ENCODE peak calls at places on chromosomes 16 and 17, in eight cellular contexts. Z, N, V, P, C, R, D and S are unnamed samples.

GRCh38 chr16:25783226-25783625 is 91.5 kb downstream of the HS3ST4 start:
- DNase-seq in R (no peak), V (no peak), D (no peak), P (no peak), N (no peak), Z (no peak), C (no peak), S (no peak)

GRCh38 chr16:84033251-84034195 is 9.1 kb downstream of the SLC38A8 start:
- DNase-seq in N (no peak), P (no peak), C (no peak), D (peak; percentile 57), Z (no peak), V (no peak), R (no peak), S (no peak)

GRCh38 chr17:58338907-58339774 is 10.5 kb upstream of the TSPOAP1 start:
- DNase-seq in D (peak; percentile 91), C (peak; percentile 80), P (peak; percentile 57), V (peak; percentile 42), N (peak; percentile 61), R (peak; percentile 74), Z (peak; percentile 39), S (no peak)

GRCh38 chr16:17817943-17818342 is 347.2 kb upstream of the XYLT1 start:
- DNase-seq in N (no peak), V (no peak), Z (no peak), P (no peak), D (no peak), C (no peak), R (no peak), S (no peak)

GRCh38 chr17:82883461-82884031 is 43.7 kb upstream of the ZNF750 start:
- DNase-seq in R (no peak), V (peak; percentile 49), C (no peak), P (no peak), D (peak; percentile 66), Z (no peak), N (no peak), S (no peak)

GRCh38 chr16:80231118-80231515 is 309.7 kb upstream of the DYNLRB2 start:
- DNase-seq in P (no peak), R (no peak), N (no peak), V (no peak), C (no peak), D (no peak), Z (no peak), S (no peak)

GRCh38 chr16:67015317-67015731 is 13.6 kb upstream of the CBFB start:
- DNase-seq in V (no peak), P (no peak), Z (no peak), D (no peak), C (no peak), R (peak; percentile 42), N (no peak), S (no peak)

GRCh38 chr16:12450381-12450780 is 353.3 kb downstream of the CPPED1 start:
- DNase-seq in C (no peak), V (no peak), D (no peak), R (no peak), Z (no peak), P (no peak), N (no peak), S (no peak)

GRCh38 chr17:3511841-3512511 is 36.2 kb downstream of the ASPA start:
- DNase-seq in Z (no peak), C (no peak), P (no peak), R (no peak), V (no peak), D (no peak), N (no peak), S (no peak)

GRCh38 chr17:77846531-77847085 is 111.9 kb upstream of the TNRC6C start:
- DNase-seq in N (no peak), R (no peak), V (peak; percentile 48), C (no peak), Z (no peak), P (no peak), D (peak; percentile 59), S (no peak)

GRCh38 chr17:35433075-35433894 is 985 bp upstream of the SLFN12 start:
- DNase-seq in N (peak; percentile 87), Z (peak; percentile 62), P (peak; percentile 65), D (peak; percentile 85), C (peak; percentile 52), R (no peak), V (peak; percentile 67), S (peak; percentile 62)

GRCh38 chr16:85158702-85159225 is 46.5 kb upstream of the CIBAR2 start:
- DNase-seq in P (no peak), N (no peak), V (no peak), C (no peak), D (peak; percentile 62), R (no peak), Z (no peak), S (no peak)

GRCh38 chr17:2755941-2756724 is 6.7 kb upstream of the CCDC92B start:
- DNase-seq in Z (no peak), C (no peak), R (no peak), N (peak; percentile 25), D (no peak), V (no peak), P (peak; percentile 74), S (no peak)

GRCh38 chr16:84226026-84226425 is 13.8 kb downstream of the KCNG4 start:
- DNase-seq in C (no peak), D (no peak), R (no peak), Z (no peak), N (no peak), P (no peak), V (no peak), S (no peak)

GRCh38 chr16:49012961-49013726 is 268.5 kb downstream of the CBLN1 start:
- DNase-seq in D (no peak), C (no peak), V (no peak), P (no peak), Z (no peak), N (peak; percentile 31), R (no peak), S (no peak)

GRCh38 chr16:81807767-81808166 is 28.7 kb downstream of the PLCG2 start:
- DNase-seq in Z (no peak), N (no peak), P (no peak), R (no peak), D (no peak), V (no peak), C (no peak), S (no peak)

GRCh38 chr16:81804134-81804610 is 25.1 kb downstream of the PLCG2 start:
- DNase-seq in P (no peak), N (no peak), D (no peak), Z (no peak), V (no peak), C (no peak), R (no peak), S (no peak)

GRCh38 chr16:81808933-81809480 is 29.9 kb downstream of the PLCG2 start:
- DNase-seq in Z (no peak), N (no peak), P (no peak), D (no peak), V (peak; percentile 48), R (no peak), C (no peak), S (no peak)

GRCh38 chr16:81809567-81809966 is 30.5 kb downstream of the PLCG2 start:
- DNase-seq in D (no peak), P (no peak), C (no peak), Z (no peak), V (no peak), N (no peak), R (no peak), S (no peak)

DNA sequence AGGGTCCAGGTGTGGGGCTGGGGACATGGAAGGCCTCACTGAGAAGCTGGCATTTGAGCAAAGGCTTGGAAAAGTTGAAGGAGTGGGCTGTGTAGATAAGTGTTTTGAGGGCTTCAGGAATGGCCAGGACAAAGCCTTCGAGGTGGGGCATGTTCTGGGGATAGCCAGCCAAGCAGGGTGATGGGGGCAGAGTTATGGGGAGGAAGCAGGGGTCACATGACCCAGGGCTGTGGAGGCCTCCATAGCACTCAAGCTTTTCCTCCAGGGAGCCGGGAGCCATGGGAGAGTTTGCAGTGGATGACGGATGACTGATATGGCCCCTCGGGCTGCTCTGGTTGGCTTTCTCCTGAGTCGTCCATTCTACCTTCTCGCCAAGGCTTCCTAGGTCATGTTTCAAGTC is 27.6 kb downstream of the PLCG2 start:
- DNase-seq in R (no peak), V (no peak), C (no peak), D (no peak), P (no peak), N (no peak), Z (no peak), S (no peak)
- H3K27ac ChIP-seq in R (no peak overlapping the region), V (no peak overlapping the region), C (no peak overlapping the region), D (no peak overlapping the region), P (no peak overlapping the region), N (no peak overlapping the region), Z (no peak overlapping the region), S (no peak overlapping the region)

GRCh38 chr16:89442990-89443726 is 47.2 kb downstream of the ANKRD11 start:
- DNase-seq in R (no peak), N (peak; percentile 63), P (peak; percentile 75), Z (no peak), C (no peak), D (no peak), V (peak; percentile 29), S (no peak)
- TF ChIP-seq CTCF in R (no peak), N (peak; percentile 7), P (peak; percentile 17), Z (peak; percentile 17), C (no peak), D (no peak), V (no peak), S (no peak)

DNA sequence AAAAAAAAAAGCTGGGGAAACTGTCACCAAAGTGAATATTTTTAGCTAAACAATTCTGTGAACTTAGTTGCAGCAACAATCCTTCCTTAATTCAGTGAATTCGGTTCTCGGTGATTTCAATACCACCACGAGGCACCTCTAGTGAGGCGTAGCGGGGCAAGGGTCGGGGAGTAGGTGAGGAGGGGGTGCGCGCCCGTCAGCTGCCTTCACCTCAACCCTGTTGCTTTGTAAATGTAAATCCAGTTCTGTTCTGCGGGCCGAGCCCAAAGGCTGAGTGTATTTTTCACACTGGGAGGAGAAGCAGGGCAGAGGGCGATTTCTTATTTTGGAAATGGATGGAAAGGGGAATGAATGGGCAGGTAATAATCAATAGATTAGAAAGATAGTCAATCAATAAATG is 17.4 kb downstream of the SALL1 start:
- DNase-seq in N (no peak), R (no peak), P (no peak), V (no peak), C (no peak), D (no peak), Z (no peak), S (no peak)
- H3K27ac ChIP-seq in N (no peak overlapping the region), R (peak overlapping the region; percentile 78), P (no peak overlapping the region), V (no peak overlapping the region), C (no peak overlapping the region), D (no peak overlapping the region), Z (no peak overlapping the region), S (no peak overlapping the region)

GRCh38 chr17:28682655-28683054 is 20.6 kb downstream of the SUPT6H start:
- DNase-seq in C (no peak), P (no peak), N (no peak), V (no peak), R (no peak), D (no peak), Z (no peak), S (no peak)

GRCh38 chr17:28686296-28686695 is 24.3 kb downstream of the SUPT6H start:
- DNase-seq in P (no peak), V (no peak), C (no peak), R (peak; percentile 75), Z (no peak), N (no peak), D (no peak), S (no peak)

GRCh38 chr17:28685366-28685765 is 23.4 kb downstream of the SUPT6H start:
- DNase-seq in Z (no peak), P (no peak), D (no peak), R (no peak), C (no peak), V (no peak), N (no peak), S (no peak)

GRCh38 chr17:28688481-28688880 is 23.2 kb downstream of the PROCA1 start:
- DNase-seq in Z (no peak), C (no peak), R (no peak), P (no peak), V (no peak), D (no peak), N (no peak), S (no peak)

GRCh38 chr17:28684963-28685362 is 23.0 kb downstream of the SUPT6H start:
- DNase-seq in C (no peak), P (no peak), Z (no peak), R (peak; percentile 82), N (peak; percentile 70), V (no peak), D (no peak), S (no peak)
- TF ChIP-seq CTCF in C (peak; percentile 15), P (no peak), Z (no peak), R (peak; percentile 81), N (no peak), V (no peak), D (no peak), S (no peak)